ENCODE peak calls at places on chromosomes 13 and 19, in ten cellular contexts. C is CD4-positive, CD25-positive, alpha-beta regulatory T cell; N is stimulated activated CD4-positive, alpha-beta T cell treated with anti-CD3 and anti-CD28 coated beads, Interleukin-15, amount 100 ng/mL, for 1 hour; W is CD8-positive, alpha-beta memory T cell; V is EH; Q is esophagus muscularis mucosa; T is cardiac fibroblast; Y is foreskin fibroblast; O is naive B cell; K is fibroblast of the aortic adventitia. G is an unnamed sample.

GRCh38 chr13:99339736-99340392 is 32.7 kb upstream of the GPR183 start:
- DNase-seq in C (peak; percentile 39), N (no peak), W (peak; percentile 71), V (peak; percentile 30), Q (peak; percentile 80), T (peak; percentile 64), Y (peak; percentile 62), O (no peak), K (peak; percentile 43), G (no peak)

GRCh38 chr19:10655457-10656312 is 1.5 kb downstream of the ILF3 start:
- DNase-seq in C (no peak), N (no peak), W (no peak), V (peak; percentile 63), Q (no peak), T (peak; percentile 41), Y (peak; percentile 54), O (no peak), K (peak; percentile 23), G (no peak)

GRCh38 chr13:43316997-43317396 is 293.6 kb downstream of the DNAJC15 start:
- DNase-seq in C (no peak), N (no peak), W (no peak), V (peak; percentile 74), Q (no peak), T (peak; percentile 72), Y (peak; percentile 84), O (no peak), K (peak; percentile 71), G (no peak)

GRCh38 chr13:101529419-101529818 is 76.9 kb downstream of the ITGBL1 start:
- DNase-seq in C (no peak), N (no peak), W (no peak), V (peak; percentile 90), Q (no peak), T (peak; percentile 88), Y (peak; percentile 81), O (no peak), K (peak; percentile 94), G (no peak)

GRCh38 chr19:34926361-34926684 is 380 bp upstream of the ZNF30 start:
- DNase-seq in C (no peak), N (no peak), W (no peak), V (no peak), Q (no peak), T (no peak), Y (no peak), O (no peak), K (no peak), G (no peak)

GRCh38 chr19:1387684-1388636 is 4.3 kb downstream of the NDUFS7 start:
- DNase-seq in C (no peak), N (no peak), W (no peak), V (no peak), Q (no peak), T (no peak), Y (no peak), O (no peak), K (no peak), G (no peak)

GRCh38 chr13:42215578-42216421 is 56.2 kb upstream of the AKAP11 start:
- DNase-seq in C (no peak), N (no peak), W (no peak), V (peak; percentile 55), Q (no peak), T (peak; percentile 61), Y (peak; percentile 69), O (no peak), K (peak; percentile 52), G (no peak)

GRCh38 chr19:34253711-34254551 is 423 bp upstream of the GARRE1 start:
- DNase-seq in C (no peak), N (peak; percentile 67), W (no peak), V (no peak), Q (no peak), T (no peak), Y (peak; percentile 83), O (peak; percentile 86), K (peak; percentile 35), G (no peak)

GRCh38 chr13:24670927-24671326 is 9.3 kb upstream of the ATP12A start:
- DNase-seq in C (no peak), N (no peak), W (no peak), V (peak; percentile 20), Q (no peak), T (peak; percentile 21), Y (peak; percentile 45), O (no peak), K (peak; percentile 8), G (no peak)

GRCh38 chr19:44985445-44985844 is 15.8 kb upstream of the RELB start:
- DNase-seq in C (no peak), N (no peak), W (no peak), V (no peak), Q (no peak), T (no peak), Y (no peak), O (no peak), K (no peak), G (no peak)

GRCh38 chr13:113076681-113077401 is 28.8 kb upstream of the F7 start:
- DNase-seq in C (no peak), N (no peak), W (no peak), V (no peak), Q (no peak), T (no peak), Y (no peak), O (no peak), K (no peak), G (no peak)

GRCh38 chr13:20191902-20192469 is 752 bp downstream of the GJB2 start:
- DNase-seq in C (no peak), N (no peak), W (no peak), V (peak; percentile 10), Q (peak; percentile 80), T (no peak), Y (peak; percentile 41), O (no peak), K (peak; percentile 10), G (no peak)

GRCh38 chr13:101596803-101597202 is 144.3 kb downstream of the ITGBL1 start:
- DNase-seq in C (no peak), N (no peak), W (no peak), V (no peak), Q (no peak), T (no peak), Y (no peak), O (no peak), K (no peak), G (no peak)

GRCh38 chr19:57688011-57688763 is 6.4 kb downstream of the ZNF551 start:
- DNase-seq in C (no peak), N (no peak), W (no peak), V (no peak), Q (no peak), T (no peak), Y (no peak), O (no peak), K (no peak), G (no peak)

GRCh38 chr19:54160182-54160811 is 776 bp upstream of the LENG1 start:
- DNase-seq in C (no peak), N (no peak), W (no peak), V (peak; percentile 40), Q (no peak), T (peak; percentile 45), Y (peak; percentile 50), O (no peak), K (peak; percentile 26), G (no peak)

GRCh38 chr13:95023405-95023804 is 277.8 kb downstream of the ABCC4 start:
- DNase-seq in C (no peak), N (no peak), W (no peak), V (no peak), Q (no peak), T (no peak), Y (peak; percentile 20), O (no peak), K (no peak), G (no peak)

GRCh38 chr13:51823861-51824260 is 19.9 kb upstream of the DHRS12 start:
- DNase-seq in C (no peak), N (no peak), W (no peak), V (no peak), Q (no peak), T (peak; percentile 27), Y (peak; percentile 38), O (no peak), K (peak; percentile 14), G (no peak)

GRCh38 chr13:27860743-27861142 is 59.1 kb upstream of the PDX1 start:
- DNase-seq in C (no peak), N (no peak), W (no peak), V (no peak), Q (peak; percentile 74), T (no peak), Y (no peak), O (no peak), K (no peak), G (no peak)